ENCODE peak calls at places on chromosome 15, in ten cellular contexts. P is NB4; F is GM12878; S is cardiac muscle cell; O is A549; R is ovary; W is CD8-positive, alpha-beta T cell; Z is body of pancreas; M is H7; Q is mesendoderm. C is an unnamed sample.

GRCh38 chr15:42141795-42142667 is 14.4 kb downstream of the PLA2G4F start:
- DNase-seq in P (no peak), W (no peak), S (no peak), M (peak), Z (no peak), Q (no peak), F (no peak), O (no peak), R (no peak), C (no peak)

GRCh38 chr15:35994861-35995260 is 448.9 kb upstream of the DPH6 start:
- DNase-seq in M (no peak), O (no peak), P (no peak), Q (no peak), Z (no peak), S (no peak), R (no peak), W (no peak), F (no peak), C (no peak)

GRCh38 chr15:45719490-45719889 is 84.7 kb downstream of the SQOR start:
- DNase-seq in Z (no peak), P (no peak), W (no peak), M (no peak), O (no peak), S (peak), F (no peak), R (no peak), Q (peak), C (no peak)

GRCh38 chr15:24621630-24622215 is 53.9 kb upstream of the NPAP1 start:
- DNase-seq in M (no peak), F (no peak), Q (no peak), Z (no peak), P (no peak), R (no peak), O (no peak), W (no peak), S (no peak), C (no peak)

GRCh38 chr15:63291507-63291906 is 14.1 kb downstream of the APH1B start:
- DNase-seq in R (no peak), P (no peak), O (no peak), Q (no peak), F (no peak), W (no peak), S (peak), M (no peak), Z (no peak), C (no peak)

GRCh38 chr15:82986442-82986780 is 401 bp downstream of the RAMAC start:
- DNase-seq in W (peak), Z (no peak), S (peak), Q (no peak), P (peak), O (peak), M (no peak), F (peak), R (no peak), C (no peak)

GRCh38 chr15:58369261-58369699 is 62.5 kb upstream of the LIPC start:
- DNase-seq in R (no peak), M (no peak), S (peak), W (no peak), Q (no peak), P (no peak), Z (no peak), O (no peak), F (no peak), C (no peak)

GRCh38 chr15:47872869-47873301 is 155.6 kb downstream of the SEMA6D start:
- DNase-seq in O (no peak), R (no peak), S (peak), Z (no peak), M (no peak), F (no peak), P (no peak), Q (no peak), W (no peak), C (no peak)

GRCh38 chr15:48644827-48645557 is 517 bp downstream of the FBN1 start:
- DNase-seq in S (peak), R (peak), M (peak), Z (peak), Q (peak), F (no peak), W (no peak), O (peak), P (no peak), C (peak)

GRCh38 chr15:39586387-39587171 is 5.7 kb downstream of the THBS1 start:
- DNase-seq in W (no peak), Z (no peak), S (peak), M (no peak), P (no peak), R (no peak), Q (no peak), O (no peak), F (no peak), C (no peak)

DNA sequence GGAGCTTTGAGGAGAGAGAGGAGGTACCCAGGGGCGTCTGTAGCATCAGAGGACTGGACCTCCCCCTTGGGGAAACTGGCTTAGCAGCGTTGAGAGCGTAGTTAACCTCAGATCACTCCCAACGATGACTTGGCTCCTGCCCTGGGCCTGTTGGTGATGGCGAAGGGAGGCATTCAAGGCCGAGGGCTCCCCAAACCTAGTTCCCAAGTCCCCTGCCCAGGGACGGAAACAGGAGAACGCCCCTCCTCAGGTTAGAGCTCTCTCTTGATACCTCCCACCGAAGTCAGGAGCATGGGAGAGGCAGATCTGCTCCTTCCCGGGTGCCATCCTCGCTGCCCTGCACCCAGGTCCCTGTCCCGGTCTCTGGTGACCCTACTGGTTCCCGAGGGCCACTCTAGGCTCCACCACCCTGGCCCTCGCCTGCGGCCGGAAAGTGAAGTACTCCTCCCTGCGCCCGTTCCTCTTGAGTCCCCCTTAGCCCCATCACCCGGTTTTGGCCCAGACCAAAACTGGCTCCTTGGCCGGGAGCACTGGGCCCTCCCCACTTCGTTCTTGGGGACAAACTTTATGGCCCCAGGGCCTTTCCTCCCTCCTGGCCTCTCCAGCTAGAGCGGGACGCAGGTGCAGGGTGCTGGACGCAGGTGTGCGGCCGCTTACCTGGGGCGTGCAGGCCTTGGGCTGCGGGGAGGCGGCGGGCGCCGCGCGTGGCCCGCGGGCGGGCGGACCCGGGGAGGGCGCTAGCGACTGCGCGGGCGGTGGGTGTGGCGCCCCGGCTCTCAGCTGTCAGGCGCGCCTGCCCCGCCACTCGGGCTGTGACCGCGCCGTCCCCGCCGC is 2.6 kb upstream of the SKOR1 start:
- DNase-seq in R (no peak), M (peak), P (peak), F (no peak), W (no peak), Q (no peak), Z (no peak), O (no peak), S (no peak), C (no peak)
- H3K4me3 ChIP-seq in R (no peak), M (no peak), P (no peak), F (no peak), W (no peak), Q (no peak), Z (no peak), O (no peak), S (no peak), C (peak)

GRCh38 chr15:68700395-68701123 is 120.1 kb downstream of the ANP32A start:
- DNase-seq in M (peak), F (no peak), R (peak), Q (peak), P (no peak), W (no peak), Z (no peak), S (peak), O (no peak), C (no peak)
- H3K4me3 ChIP-seq in M (no peak), F (no peak), R (no peak), Q (no peak), P (no peak), W (no peak), Z (no peak), S (no peak), O (no peak), C (no peak)

GRCh38 chr15:92666780-92667179 is 11.2 kb upstream of the FAM174B start:
- DNase-seq in Z (peak), M (no peak), W (no peak), F (no peak), S (peak), P (no peak), Q (no peak), O (peak), R (no peak), C (no peak)

GRCh38 chr15:92664178-92664900 is 8.8 kb upstream of the FAM174B start:
- DNase-seq in R (no peak), M (no peak), W (no peak), Z (no peak), S (no peak), O (no peak), F (no peak), Q (no peak), P (no peak), C (no peak)

GRCh38 chr15:92663250-92663951 is 7.8 kb upstream of the FAM174B start:
- DNase-seq in F (peak), O (no peak), P (no peak), S (no peak), W (no peak), Q (no peak), M (no peak), Z (no peak), R (no peak), C (peak)

GRCh38 chr15:92667291-92667904 is 11.8 kb upstream of the FAM174B start:
- DNase-seq in F (no peak), R (peak), O (peak), S (peak), Q (peak), Z (peak), P (no peak), W (no peak), M (peak), C (no peak)

DNA sequence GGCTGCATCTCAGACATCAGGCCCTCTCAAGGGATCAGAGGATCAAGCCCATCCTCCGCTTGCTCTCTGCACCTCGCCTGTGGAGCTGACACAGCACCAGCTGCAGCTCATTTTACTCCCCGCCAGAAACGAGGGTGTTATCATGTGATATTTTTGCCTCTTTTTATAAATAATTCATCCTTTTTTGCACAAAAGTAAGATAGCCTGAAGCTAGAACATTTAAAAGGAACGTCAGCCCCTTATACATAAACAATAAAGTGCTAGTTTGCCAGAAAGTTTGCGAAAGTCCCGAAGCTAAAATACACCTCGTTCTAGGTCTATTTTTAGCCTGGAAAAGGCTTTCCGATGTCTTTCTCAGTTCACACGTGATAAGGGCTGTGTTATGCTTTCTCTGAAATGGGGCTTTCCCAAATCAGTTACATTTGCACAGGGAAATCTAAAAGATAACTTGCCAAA is 9.6 kb upstream of the FAM174B start:
- DNase-seq in P (no peak), R (peak), Z (no peak), M (no peak), S (peak), F (peak), Q (peak), W (no peak), O (no peak), C (no peak)
- H3K4me3 ChIP-seq in P (no peak), R (no peak), Z (no peak), M (no peak), S (no peak), F (no peak), Q (no peak), W (no peak), O (no peak), C (no peak)

GRCh38 chr15:75043509-75044257 is 20.3 kb downstream of the PPCDC start:
- DNase-seq in S (peak), Z (peak), P (peak), O (no peak), W (peak), R (peak), M (no peak), F (peak), Q (no peak), C (peak)
- H3K4me3 ChIP-seq in S (no peak), Z (no peak), P (no peak), O (no peak), W (no peak), R (no peak), M (no peak), F (peak), Q (no peak), C (peak)

GRCh38 chr15:81268340-81268739 is 55.6 kb downstream of the STARD5 start:
- DNase-seq in R (no peak), S (no peak), W (no peak), M (no peak), P (no peak), Z (no peak), Q (no peak), O (no peak), F (no peak), C (no peak)

GRCh38 chr15:81263477-81263876 is 60.5 kb downstream of the STARD5 start:
- DNase-seq in O (no peak), F (no peak), W (no peak), M (no peak), R (no peak), Q (no peak), Z (no peak), P (no peak), S (no peak), C (no peak)

GRCh38 chr15:81265256-81265943 is 58.5 kb downstream of the STARD5 start:
- DNase-seq in S (no peak), Q (no peak), R (no peak), M (no peak), F (no peak), Z (no peak), W (no peak), P (no peak), O (no peak), C (peak)

GRCh38 chr15:81264072-81264857 is 59.7 kb downstream of the STARD5 start:
- DNase-seq in S (no peak), P (no peak), O (no peak), M (no peak), Q (no peak), R (no peak), W (no peak), F (no peak), Z (no peak), C (no peak)

DNA sequence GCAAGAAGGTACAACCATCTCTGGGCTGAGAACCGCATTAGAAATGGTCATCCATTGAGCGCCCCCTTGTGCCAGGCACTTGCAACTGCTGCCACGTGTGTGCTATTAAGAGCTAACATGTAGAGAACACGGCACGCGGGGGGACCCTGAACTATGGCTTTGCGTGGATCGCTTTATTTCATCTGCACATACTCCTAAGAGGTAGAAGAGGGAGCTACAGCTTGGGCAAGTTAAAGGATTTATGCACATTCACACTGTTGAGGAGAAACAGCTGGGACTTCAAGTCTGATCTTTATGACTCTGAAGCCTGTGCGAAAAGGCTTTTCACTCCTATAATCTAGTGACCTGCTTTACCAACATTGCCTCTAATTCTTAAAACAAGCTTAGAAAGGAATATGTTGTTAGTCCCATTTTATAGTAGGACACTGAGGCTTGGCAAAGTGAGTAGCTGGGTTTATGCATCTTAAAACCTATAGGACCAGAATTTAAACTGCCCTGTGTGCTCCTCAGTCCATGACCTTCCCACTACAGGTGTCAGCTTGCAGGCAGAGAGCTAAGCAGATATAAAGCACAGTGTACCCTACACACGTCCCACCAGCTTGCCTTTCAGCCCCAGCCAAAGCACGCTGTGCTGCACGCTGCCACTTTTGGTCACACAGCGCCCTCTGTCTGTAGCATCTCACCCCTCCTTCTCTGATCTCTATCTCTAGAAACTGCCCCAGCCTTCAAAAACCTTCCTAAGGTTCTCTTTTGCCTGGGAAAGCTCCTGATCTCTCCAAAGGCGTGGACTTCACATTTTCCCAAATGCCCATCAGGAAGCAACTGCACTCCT is 57.8 kb downstream of the STARD5 start:
- DNase-seq in Z (peak), O (peak), R (peak), W (peak), P (peak), F (no peak), Q (peak), S (peak), M (peak), C (peak)
- H3K4me3 ChIP-seq in Z (no peak), O (no peak), R (no peak), W (peak), P (peak), F (no peak), Q (no peak), S (no peak), M (no peak), C (peak)

GRCh38 chr15:84151205-84151931 is 84.2 kb upstream of the GOLGA6L4 start:
- DNase-seq in W (no peak), Q (peak), S (peak), O (no peak), M (no peak), F (no peak), Z (no peak), P (no peak), R (peak), C (no peak)
- H3K4me3 ChIP-seq in W (no peak), Q (no peak), S (no peak), O (no peak), M (no peak), F (no peak), Z (no peak), P (no peak), R (no peak), C (no peak)

DNA sequence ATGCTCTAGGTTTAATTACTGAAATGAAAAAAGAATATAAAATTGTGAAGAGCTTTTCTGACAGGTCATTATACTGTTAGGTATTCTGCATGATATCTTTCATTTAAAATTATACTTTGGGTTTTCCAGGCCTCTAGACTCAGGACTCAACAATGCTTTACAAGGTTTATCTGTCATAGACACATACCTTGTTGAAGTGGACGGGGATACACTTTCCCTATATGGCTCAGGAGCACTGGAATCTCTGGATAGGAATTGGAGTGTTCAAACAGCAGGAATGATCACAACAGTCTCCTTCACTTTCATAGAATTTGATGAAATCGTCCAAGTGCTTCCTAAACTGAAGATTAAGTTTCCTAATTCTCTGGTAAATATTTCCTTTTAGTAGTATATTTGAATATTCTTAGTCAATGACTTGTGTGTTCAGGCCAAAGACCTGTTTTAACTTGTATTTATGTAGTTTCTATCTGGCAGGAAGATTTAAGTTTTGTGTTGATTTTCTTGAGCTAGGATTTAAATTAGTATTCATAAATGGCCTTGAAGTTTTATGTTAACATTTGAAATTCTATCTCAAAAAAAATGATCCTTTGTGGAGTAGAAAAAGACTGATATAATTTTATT is 106.9 kb upstream of the THSD4 start:
- DNase-seq in M (no peak), F (no peak), P (no peak), Z (no peak), R (no peak), S (no peak), O (no peak), Q (no peak), W (no peak), C (no peak)
- H3K4me3 ChIP-seq in M (no peak), F (no peak), P (no peak), Z (no peak), R (no peak), S (no peak), O (no peak), Q (no peak), W (no peak), C (no peak)

DNA sequence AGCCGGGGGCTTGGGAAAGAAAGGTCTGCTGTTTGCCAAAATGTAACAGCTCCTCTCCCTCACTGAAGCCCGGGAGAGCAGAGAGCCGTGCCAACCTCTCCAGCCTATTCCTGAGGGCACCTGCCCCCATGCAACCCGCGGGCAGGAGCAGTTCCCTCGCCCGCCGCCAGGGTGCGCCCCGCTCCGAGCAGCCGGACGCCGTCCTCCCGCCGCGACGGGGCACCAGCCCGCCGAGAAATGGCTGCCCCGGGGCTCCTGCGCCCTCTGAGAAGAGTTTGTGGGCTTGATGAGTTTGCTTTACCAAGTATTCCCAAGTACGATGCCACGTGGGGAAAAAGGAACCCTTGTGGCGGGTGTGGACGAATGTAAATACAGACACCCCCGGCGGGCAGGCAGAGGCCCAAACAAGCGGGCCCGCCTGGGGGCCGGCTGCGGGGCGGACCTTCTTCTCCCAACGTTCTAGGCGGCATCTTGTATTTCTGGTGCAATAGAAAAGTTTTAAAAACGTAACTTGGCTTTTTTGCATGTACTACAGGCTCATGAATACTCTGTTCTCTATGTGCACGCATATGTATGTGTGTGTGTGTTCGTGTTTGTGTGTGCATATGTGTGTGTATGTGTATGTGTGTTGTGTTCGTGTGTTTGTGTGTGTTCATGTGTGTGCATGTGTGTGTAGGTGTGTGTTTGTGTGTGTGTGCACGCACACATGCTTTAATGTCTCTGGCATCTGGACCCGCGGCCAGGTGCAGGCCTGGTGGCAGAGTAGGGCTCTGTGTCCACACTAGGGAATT is 162.9 kb downstream of the CHSY1 start:
- DNase-seq in O (peak), W (peak), Z (peak), M (peak), S (peak), R (peak), F (no peak), Q (peak), P (peak), C (peak)
- H3K4me3 ChIP-seq in O (peak), W (no peak), Z (no peak), M (no peak), S (no peak), R (peak), F (no peak), Q (no peak), P (no peak), C (no peak)